ENCODE peak calls at places on chromosomes 1 and 21, in five cellular contexts. M is left lung; Y is neuronal stem cell; I is CD8-positive, alpha-beta memory T cell; Q is neural progenitor cell. S is an unnamed sample. For H3K4me1 and H3K27me3, the result is how much of the 10 kb centered on the place peaks cover.

GRCh38 chr1:14182801-14183200 is 415.7 kb upstream of the KAZN start:
- DNase-seq in M (no peak), I (no peak), Y (no peak), Q (no peak), S (no peak)

GRCh38 chr1:183477986-183478781 is 5.9 kb downstream of the SMG7 start:
- DNase-seq in Y (no peak), M (no peak), Q (no peak), I (no peak), S (no peak)

GRCh38 chr1:34740161-34740875 is 14.5 kb upstream of the GJB5 start:
- DNase-seq in Y (no peak), Q (peak), I (no peak), M (no peak), S (no peak)

GRCh38 chr1:26408604-26409003 is 2.0 kb upstream of the LIN28A start:
- DNase-seq in I (peak), Y (peak), M (peak), Q (peak), S (no peak)

GRCh38 chr1:245153645-245154428 is 948 bp upstream of the KIF26B start:
- DNase-seq in Y (peak), I (no peak), Q (peak), M (no peak), S (no peak)

GRCh38 chr1:58779837-58780585 is 3.8 kb downstream of the JUN start:
- DNase-seq in I (peak), Q (no peak), Y (no peak), M (peak), S (no peak)

GRCh38 chr1:243930822-243931671 is 81.0 kb upstream of the AKT3 start:
- DNase-seq in Q (peak), I (no peak), M (no peak), Y (peak), S (no peak)

GRCh38 chr21:43935711-43936110 is 70.7 kb downstream of the AGPAT3 start:
- DNase-seq in Y (no peak), Q (no peak), I (no peak), M (no peak), S (no peak)

GRCh38 chr1:24928631-24929090 is 1.4 kb downstream of the RUNX3 start:
- DNase-seq in Y (peak), Q (peak), I (peak), M (no peak), S (no peak)

GRCh38 chr1:154556422-154556821 is 2.0 kb downstream of the UBE2Q1 start:
- DNase-seq in I (no peak), Y (no peak), M (no peak), Q (peak), S (no peak)

GRCh38 chr21:26212220-26212619 is 41.6 kb upstream of the APP start:
- DNase-seq in Q (no peak), M (no peak), I (no peak), Y (no peak), S (no peak)

GRCh38 chr1:55215194-55216021 is at the start of gene USP24:
- DNase-seq in I (peak), M (peak), Y (peak), Q (peak), S (no peak)
- H3K4me1 ChIP-seq in I (half or more), M (under half), Y (under half), Q (under half), S (under half)

GRCh38 chr1:181817091-181817490 is 244.4 kb downstream of the ZNF648 start:
- DNase-seq in M (no peak), I (no peak), Y (no peak), Q (no peak), S (no peak)
- H3K4me3 ChIP-seq in M (no peak), I (no peak), Y (no peak), Q (no peak), S (no peak)

GRCh38 chr1:5745776-5746610 is 246.2 kb downstream of the NPHP4 start:
- DNase-seq in Q (peak), M (peak), I (peak), Y (peak), S (no peak)

GRCh38 chr1:5746611-5747427 is 245.4 kb downstream of the NPHP4 start:
- DNase-seq in M (peak), Y (no peak), Q (no peak), I (no peak), S (no peak)

GRCh38 chr1:5750186-5751170 is 241.7 kb downstream of the NPHP4 start:
- DNase-seq in M (peak), I (no peak), Q (no peak), Y (no peak), S (no peak)

GRCh38 chr1:5747428-5748285 is 244.6 kb downstream of the NPHP4 start:
- DNase-seq in M (peak), Q (no peak), I (no peak), Y (no peak), S (no peak)

GRCh38 chr1:5748286-5749225 is 243.7 kb downstream of the NPHP4 start:
- DNase-seq in I (no peak), Q (no peak), M (peak), Y (no peak), S (no peak)
- H3K27me3 ChIP-seq in I (under half), Q (under half), M (under half), Y (under half), S (under half)

GRCh38 chr1:205317311-205317917 is 4.1 kb downstream of the NUAK2 start:
- DNase-seq in I (no peak), Q (no peak), M (peak), Y (no peak), S (no peak)
- H3K4me1 ChIP-seq in I (half or more), Q (half or more), M (under half), Y (under half), S (under half)

GRCh38 chr21:29017639-29018237 is 1.4 kb downstream of the RWDD2B start:
- DNase-seq in Q (no peak), Y (no peak), I (no peak), M (no peak), S (no peak)
- H3K4me3 ChIP-seq in Q (peak), Y (no peak), I (peak), M (peak), S (peak)

GRCh38 chr21:33071878-33072306 is 2.0 kb downstream of the OLIG1 start:
- DNase-seq in Y (no peak), M (no peak), I (no peak), Q (peak), S (no peak)
- H3K27me3 ChIP-seq in Y (half or more), M (half or more), I (under half), Q (half or more), S (under half)

DNA sequence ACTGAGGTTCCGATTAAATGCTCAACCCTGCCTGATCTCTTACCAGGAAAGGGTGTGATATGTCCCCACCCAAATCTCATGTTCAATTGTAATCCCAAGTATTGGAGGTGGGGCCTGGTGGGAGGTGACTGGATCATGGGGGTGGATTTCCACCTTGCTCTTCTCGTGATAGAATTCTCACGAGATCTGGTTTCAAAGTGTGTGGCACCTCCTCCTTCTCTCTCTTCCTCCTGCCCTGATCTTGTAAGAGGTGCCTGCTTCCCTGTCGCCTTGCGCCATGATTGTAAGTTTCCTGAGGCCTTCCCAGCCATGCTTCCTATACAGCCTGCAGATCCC is 34.9 kb downstream of the RSPH1 start:
- DNase-seq in Y (no peak), M (no peak), I (no peak), Q (no peak), S (no peak)
- H3K4me1 ChIP-seq in Y (under half), M (under half), I (half or more), Q (under half), S (under half)

S was measured in ascending aorta.